ENCODE peak calls at places on chromosomes 1 and 21, in six cellular contexts. P is psoas muscle, W is lower lobe of right lung, E is mesenchymal stem cell, H is GM23248, V is thoracic aorta. B is an unnamed sample.
A peak's percentile ranks its signal among the peaks of the same experiment; 100 is the strongest.

GRCh38 chr1:234216116-234216703 is 157.0 kb upstream of the COA6 start:
- DNase-seq in P (no peak), W (no peak), E (no peak), H (no peak), V (no peak), B (no peak)

GRCh38 chr1:160850993-160851392 is 11.7 kb downstream of the CD244 start:
- DNase-seq in P (no peak), W (no peak), E (no peak), H (no peak), V (no peak), B (no peak)

GRCh38 chr1:56967900-56968832 is 2.4 kb upstream of the C8B start:
- DNase-seq in P (no peak), W (peak; percentile 51), E (peak; percentile 1), H (peak; percentile 36), V (no peak), B (peak; percentile 46)

GRCh38 chr1:182917386-182917785 is 35.6 kb downstream of the SHCBP1L start:
- DNase-seq in P (no peak), W (no peak), E (no peak), H (peak; percentile 2), V (no peak), B (no peak)

GRCh38 chr1:40879487-40880175 is 17.5 kb upstream of the CITED4 start:
- DNase-seq in P (no peak), W (no peak), E (no peak), H (no peak), V (no peak), B (no peak)

GRCh38 chr21:27582946-27583270 is 616.0 kb upstream of the ADAMTS5 start:
- DNase-seq in P (no peak), W (no peak), E (no peak), H (peak; percentile 35), V (no peak), B (no peak)

GRCh38 chr1:164733070-164733469 is 174.1 kb downstream of the PBX1 start:
- DNase-seq in P (no peak), W (no peak), E (peak; percentile 72), H (peak; percentile 89), V (no peak), B (no peak)

GRCh38 chr1:186503210-186503609 is 42.3 kb upstream of the PDC start:
- DNase-seq in P (no peak), W (no peak), E (peak; percentile 15), H (peak; percentile 30), V (no peak), B (no peak)

GRCh38 chr1:24909388-24909898 is 20.6 kb downstream of the RUNX3 start:
- DNase-seq in P (no peak), W (peak; percentile 78), E (peak; percentile 89), H (peak; percentile 79), V (no peak), B (peak; percentile 78)

GRCh38 chr1:38505950-38506349 is 353.6 kb downstream of the RRAGC start:
- DNase-seq in P (no peak), W (no peak), E (no peak), H (no peak), V (no peak), B (no peak)

GRCh38 chr1:50735443-50735842 is 224.6 kb downstream of the FAF1 start:
- DNase-seq in P (no peak), W (no peak), E (peak; percentile 38), H (peak; percentile 55), V (no peak), B (no peak)

GRCh38 chr1:74419611-74420010 is 92.8 kb downstream of the LRRC53 start:
- DNase-seq in P (no peak), W (no peak), E (no peak), H (no peak), V (no peak), B (no peak)

GRCh38 chr1:94282143-94282711 is 44.8 kb upstream of the ARHGAP29 start:
- DNase-seq in P (no peak), W (no peak), E (no peak), H (no peak), V (no peak), B (no peak)

GRCh38 chr1:67987046-67987799 is 63.2 kb downstream of the DIRAS3 start:
- DNase-seq in P (no peak), W (no peak), E (peak; percentile 57), H (peak; percentile 93), V (no peak), B (no peak)

GRCh38 chr1:159817276-159818041 is 9.2 kb upstream of the SLAMF8 start:
- DNase-seq in P (no peak), W (no peak), E (no peak), H (peak; percentile 65), V (no peak), B (no peak)

GRCh38 chr1:10515627-10516026 is 40.9 kb downstream of the PEX14 start:
- DNase-seq in P (no peak), W (no peak), E (no peak), H (no peak), V (no peak), B (no peak)

GRCh38 chr1:229027158-229027557 is 243.8 kb upstream of the RAB4A start:
- DNase-seq in P (no peak), W (no peak), E (no peak), H (no peak), V (no peak), B (no peak)

GRCh38 chr1:115671176-115672062 is 29.6 kb downstream of the VANGL1 start:
- DNase-seq in P (no peak), W (no peak), E (no peak), H (no peak), V (no peak), B (no peak)

GRCh38 chr1:27555700-27556424 is 48.1 kb downstream of the AHDC1 start:
- DNase-seq in P (peak; percentile 74), W (no peak), E (peak; percentile 67), H (no peak), V (no peak), B (peak; percentile 90)

GRCh38 chr1:85406887-85407593 is 57.9 kb downstream of the DDAH1 start:
- DNase-seq in P (no peak), W (no peak), E (peak; percentile 85), H (peak; percentile 98), V (peak; percentile 21), B (no peak)

GRCh38 chr1:207565546-207566468 is 69.8 kb downstream of the CR1 start:
- DNase-seq in P (no peak), W (no peak), E (no peak), H (peak; percentile 30), V (no peak), B (no peak)

GRCh38 chr1:180248731-180249681 is 18.9 kb downstream of the LHX4 start:
- DNase-seq in P (peak; percentile 44), W (peak; percentile 37), E (no peak), H (peak; percentile 27), V (no peak), B (no peak)

GRCh38 chr21:20443558-20444155 is 554.6 kb upstream of the NCAM2 start:
- DNase-seq in P (no peak), W (no peak), E (no peak), H (no peak), V (no peak), B (no peak)
- H3K9me3 ChIP-seq in P (no peaks in the 10 kb centered on the region), W (no peaks in the 10 kb centered on the region), E (no peaks in the 10 kb centered on the region), H (no peaks in the 10 kb centered on the region), V (no peaks in the 10 kb centered on the region), B (no peaks in the 10 kb centered on the region)

DNA sequence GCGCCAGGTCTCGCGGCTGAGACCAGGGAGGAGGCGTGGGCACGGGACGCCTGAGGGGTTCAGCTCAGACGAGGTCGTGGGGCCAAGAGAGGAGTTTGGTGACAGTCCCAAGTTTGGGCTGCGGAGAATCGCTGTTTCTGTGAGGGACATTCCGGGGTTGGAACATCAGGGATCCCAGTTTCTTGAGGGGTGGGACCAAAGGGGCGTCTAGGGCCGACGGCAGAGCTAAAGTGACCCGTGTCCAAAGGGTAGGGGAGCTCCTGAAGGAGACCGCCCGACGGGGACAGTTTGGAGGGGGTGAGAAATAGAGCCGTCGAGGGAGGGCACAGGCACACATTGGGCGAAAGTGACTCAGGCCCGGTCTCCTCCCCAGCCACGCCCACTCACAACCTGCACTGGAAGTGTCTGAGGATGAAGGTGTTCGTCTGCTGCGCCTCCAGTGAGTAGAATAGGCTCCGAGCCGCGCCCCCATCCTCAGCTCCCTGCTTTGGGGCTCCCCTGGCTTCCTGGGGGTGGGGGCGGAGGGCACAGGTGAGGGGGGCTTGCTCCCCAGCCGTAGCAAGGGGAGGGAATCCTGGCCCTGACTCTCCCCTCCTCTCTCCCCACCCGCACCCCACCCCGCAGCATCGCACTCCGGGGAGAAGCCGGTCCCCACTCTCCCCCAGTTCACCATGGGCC is 7.0 kb downstream of the EFNA3 start:
- DNase-seq in P (peak; percentile 78), W (peak; percentile 80), E (peak; percentile 55), H (peak; percentile 88), V (no peak), B (peak; percentile 83)
- H3K27ac ChIP-seq in P (peak overlapping the region; percentile 92), W (peak overlapping the region; percentile 85), E (peak overlapping the region; percentile 15), H (peak overlapping the region; percentile 52), V (peak overlapping the region; percentile 79), B (peak overlapping the region; percentile 89)

GRCh38 chr1:211118407-211119102 is 15.4 kb downstream of the KCNH1 start:
- DNase-seq in P (no peak), W (no peak), E (no peak), H (peak; percentile 30), V (no peak), B (no peak)

GRCh38 chr1:211111351-211111750 is 22.6 kb downstream of the KCNH1 start:
- DNase-seq in P (no peak), W (no peak), E (no peak), H (no peak), V (no peak), B (peak; percentile 56)

GRCh38 chr1:211113566-211113965 is 20.4 kb downstream of the KCNH1 start:
- DNase-seq in P (no peak), W (no peak), E (no peak), H (no peak), V (no peak), B (no peak)

DNA sequence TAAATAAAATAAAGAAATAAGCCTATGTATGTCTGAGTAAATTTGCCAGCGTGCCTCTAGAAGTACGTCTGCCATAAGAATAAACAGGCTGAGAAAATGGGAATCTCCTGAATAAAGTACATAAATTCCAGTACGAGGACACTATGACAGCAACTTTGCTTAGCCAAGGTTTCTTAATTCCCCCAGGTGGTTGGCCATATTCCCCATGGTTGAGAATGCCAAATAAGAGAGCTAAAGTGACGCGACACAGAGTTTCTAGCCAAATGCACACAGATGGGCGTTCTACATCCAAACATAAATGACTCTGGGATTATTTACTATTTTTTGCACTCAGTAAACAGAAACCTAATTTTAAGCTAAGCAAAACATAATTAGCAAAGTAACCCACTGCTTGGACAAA is 19.5 kb downstream of the KCNH1 start:
- DNase-seq in P (no peak), W (no peak), E (no peak), H (no peak), V (no peak), B (no peak)
- H3K27me3 ChIP-seq in P (no peaks in the 10 kb centered on the region), W (no peaks in the 10 kb centered on the region), E (peaks cover 3% of the 10 kb centered on the region), H (no peaks in the 10 kb centered on the region), V (no peaks in the 10 kb centered on the region), B (no peaks in the 10 kb centered on the region)

GRCh38 chr1:29433830-29434229 is 197.5 kb downstream of the PTPRU start:
- DNase-seq in P (no peak), W (no peak), E (no peak), H (no peak), V (no peak), B (no peak)
- H3K9me3 ChIP-seq in P (peaks cover 4% of the 10 kb centered on the region), W (no peaks in the 10 kb centered on the region), E (peaks cover 7% of the 10 kb centered on the region), H (no peaks in the 10 kb centered on the region), V (no peaks in the 10 kb centered on the region), B (peaks cover 4% of the 10 kb centered on the region)

B was measured in right cardiac atrium.